ENCODE peak calls at places on chromosomes 1 and 21, in nine cellular contexts. L is tibial nerve; E is HFF-Myc; A is activated naive CD4-positive, alpha-beta T cell treated with Interleukin-2 at 50 U/mL for 16 hours; Y is ovary; P is cardiac septum; U is activated CD8-positive, alpha-beta memory T cell treated with anti-CD3 and anti-CD28 coated beads, Interleukin-2, amount 10 ng/mL, durations not matched to agents 7 days and 5 days; N is left colon; V is NCI-H526 treated with DMSO at 0.1 percent for 48 hours. K is an unnamed sample.

GRCh38 chr21:39681845-39682244 is 63.1 kb upstream of the IGSF5 start:
- DNase-seq in P (no peak), N (no peak), V (no peak), L (no peak), A (no peak), Y (no peak), E (no peak), U (no peak), K (peak; percentile 91)

GRCh38 chr1:234433563-234434285 is 45.3 kb downstream of the TARBP1 start:
- DNase-seq in N (no peak), L (no peak), E (no peak), Y (no peak), V (no peak), P (no peak), A (no peak), U (no peak), K (peak; percentile 46)

GRCh38 chr1:82927753-82928152 is 1071.2 kb downstream of the TTLL7 start:
- DNase-seq in A (no peak), P (no peak), U (no peak), Y (no peak), L (no peak), N (no peak), E (no peak), V (no peak), K (no peak)

GRCh38 chr1:21935393-21935804 is 1.7 kb downstream of the HSPG2 start:
- DNase-seq in P (no peak), U (no peak), L (no peak), V (no peak), N (no peak), E (no peak), Y (no peak), A (no peak), K (no peak)

GRCh38 chr1:6349254-6349943 is 44.2 kb downstream of the ACOT7 start:
- DNase-seq in V (no peak), E (no peak), A (no peak), P (no peak), L (no peak), U (peak; percentile 50), N (no peak), Y (no peak), K (no peak)

GRCh38 chr1:15128520-15129313 is 24.8 kb upstream of the TMEM51 start:
- DNase-seq in L (peak; percentile 42), V (peak; percentile 44), E (peak; percentile 44), P (no peak), Y (peak; percentile 75), A (peak; percentile 78), N (peak; percentile 85), U (peak; percentile 78), K (no peak)

GRCh38 chr1:235503333-235504121 is 725 bp downstream of the B3GALNT2 start:
- DNase-seq in N (peak; percentile 75), V (peak; percentile 16), A (no peak), E (no peak), U (peak; percentile 55), P (peak; percentile 81), L (no peak), Y (peak; percentile 59), K (no peak)

GRCh38 chr1:44610527-44611148 is 63.6 kb downstream of the TMEM53 start:
- DNase-seq in L (no peak), P (no peak), U (no peak), N (no peak), A (no peak), V (peak; percentile 31), Y (no peak), E (no peak), K (no peak)

K was measured in non-pigmented ciliary epithelial cell.